ENCODE peak calls at places on chromosomes 6 and 20, in six cellular contexts. One of them, this sample, is unnamed.

GRCh38 chr20:32737371-32738223 is 5.7 kb downstream of the COMMD7 start:
- DNase-seq in SK-MEL-5: peak
- DNase-seq in RPMI8226: no peak
- DNase-seq in GM04504: no peak
- DNase-seq in amygdala: no peak
- DNase-seq in activated T-cell treated with anti-CD3 and anti-CD28 coated beads, Interleukin-2, amount 50 U/mL, for 72 hours: peak
- DNase-seq in this sample: peak

GRCh38 chr6:35181313-35181932 is 32.3 kb upstream of the SCUBE3 start:
- DNase-seq in SK-MEL-5: no peak
- DNase-seq in RPMI8226: no peak
- DNase-seq in GM04504: peak
- DNase-seq in amygdala: no peak
- DNase-seq in activated T-cell treated with anti-CD3 and anti-CD28 coated beads, Interleukin-2, amount 50 U/mL, for 72 hours: no peak
- DNase-seq in this sample: no peak

GRCh38 chr6:148265058-148265457 is 77.6 kb upstream of the SASH1 start:
- DNase-seq in SK-MEL-5: no peak
- DNase-seq in RPMI8226: no peak
- DNase-seq in GM04504: no peak
- DNase-seq in amygdala: no peak
- DNase-seq in activated T-cell treated with anti-CD3 and anti-CD28 coated beads, Interleukin-2, amount 50 U/mL, for 72 hours: no peak
- DNase-seq in this sample: no peak

GRCh38 chr6:68679399-68679798 is 44.3 kb downstream of the ADGRB3 start:
- DNase-seq in SK-MEL-5: no peak
- DNase-seq in RPMI8226: no peak
- DNase-seq in GM04504: no peak
- DNase-seq in amygdala: no peak
- DNase-seq in activated T-cell treated with anti-CD3 and anti-CD28 coated beads, Interleukin-2, amount 50 U/mL, for 72 hours: no peak
- DNase-seq in this sample: no peak

GRCh38 chr20:49894073-49894470 is 21.3 kb downstream of the SPATA2 start:
- DNase-seq in SK-MEL-5: no peak
- DNase-seq in RPMI8226: no peak
- DNase-seq in GM04504: no peak
- DNase-seq in amygdala: no peak
- DNase-seq in activated T-cell treated with anti-CD3 and anti-CD28 coated beads, Interleukin-2, amount 50 U/mL, for 72 hours: peak
- DNase-seq in this sample: no peak

GRCh38 chr20:57560554-57561355 is at the start of gene PCK1:
- DNase-seq in SK-MEL-5: peak
- DNase-seq in RPMI8226: peak
- DNase-seq in GM04504: no peak
- DNase-seq in amygdala: no peak
- DNase-seq in activated T-cell treated with anti-CD3 and anti-CD28 coated beads, Interleukin-2, amount 50 U/mL, for 72 hours: no peak
- DNase-seq in this sample: no peak

GRCh38 chr6:161374971-161375873 is 101.4 kb upstream of the AGPAT4 start:
- DNase-seq in SK-MEL-5: peak
- DNase-seq in RPMI8226: peak
- DNase-seq in GM04504: no peak
- DNase-seq in amygdala: peak
- DNase-seq in activated T-cell treated with anti-CD3 and anti-CD28 coated beads, Interleukin-2, amount 50 U/mL, for 72 hours: no peak
- DNase-seq in this sample: no peak

GRCh38 chr6:47135772-47136171 is 93.6 kb upstream of the ADGRF1 start:
- DNase-seq in SK-MEL-5: peak
- DNase-seq in RPMI8226: no peak
- DNase-seq in GM04504: peak
- DNase-seq in amygdala: no peak
- DNase-seq in activated T-cell treated with anti-CD3 and anti-CD28 coated beads, Interleukin-2, amount 50 U/mL, for 72 hours: no peak
- DNase-seq in this sample: peak

GRCh38 chr6:16205377-16206144 is 32.8 kb upstream of the GMPR start:
- DNase-seq in SK-MEL-5: peak
- DNase-seq in RPMI8226: peak
- DNase-seq in GM04504: peak
- DNase-seq in amygdala: no peak
- DNase-seq in activated T-cell treated with anti-CD3 and anti-CD28 coated beads, Interleukin-2, amount 50 U/mL, for 72 hours: no peak
- DNase-seq in this sample: peak

GRCh38 chr6:102114402-102114801 is 720.9 kb downstream of the GRIK2 start:
- DNase-seq in SK-MEL-5: peak
- DNase-seq in RPMI8226: no peak
- DNase-seq in GM04504: no peak
- DNase-seq in amygdala: no peak
- DNase-seq in activated T-cell treated with anti-CD3 and anti-CD28 coated beads, Interleukin-2, amount 50 U/mL, for 72 hours: no peak
- DNase-seq in this sample: no peak

GRCh38 chr6:13342414-13343019 is 14.2 kb upstream of the TBC1D7 start:
- DNase-seq in SK-MEL-5: no peak
- DNase-seq in RPMI8226: no peak
- DNase-seq in GM04504: no peak
- DNase-seq in amygdala: no peak
- DNase-seq in activated T-cell treated with anti-CD3 and anti-CD28 coated beads, Interleukin-2, amount 50 U/mL, for 72 hours: no peak
- DNase-seq in this sample: no peak

GRCh38 chr20:19212524-19213502 is at the start of gene SLC24A3:
- DNase-seq in SK-MEL-5: no peak
- DNase-seq in RPMI8226: peak
- DNase-seq in GM04504: no peak
- DNase-seq in amygdala: peak
- DNase-seq in activated T-cell treated with anti-CD3 and anti-CD28 coated beads, Interleukin-2, amount 50 U/mL, for 72 hours: peak
- DNase-seq in this sample: no peak

GRCh38 chr6:28408076-28408802 is 8.7 kb upstream of the ZSCAN12 start:
- DNase-seq in SK-MEL-5: no peak
- DNase-seq in RPMI8226: no peak
- DNase-seq in GM04504: no peak
- DNase-seq in amygdala: no peak
- DNase-seq in activated T-cell treated with anti-CD3 and anti-CD28 coated beads, Interleukin-2, amount 50 U/mL, for 72 hours: peak
- DNase-seq in this sample: no peak

GRCh38 chr6:144266091-144266649 is 19.0 kb upstream of the UTRN start:
- DNase-seq in SK-MEL-5: no peak
- DNase-seq in RPMI8226: peak
- DNase-seq in GM04504: peak
- DNase-seq in amygdala: no peak
- DNase-seq in activated T-cell treated with anti-CD3 and anti-CD28 coated beads, Interleukin-2, amount 50 U/mL, for 72 hours: no peak
- DNase-seq in this sample: peak